ENCODE peak calls at places on chromosomes 12 and 14, in four cellular contexts. One of them, this sample, is unnamed.

GRCh38 chr12:53004582-53004981 is 1.7 kb upstream of the EIF4B start:
- DNase-seq in WTC11: no peak
- DNase-seq in K562: peak
- DNase-seq in HepG2: no peak
- DNase-seq in this sample: no peak

GRCh38 chr12:119669744-119670472 is 2.0 kb downstream of the PRKAB1 start:
- DNase-seq in WTC11: no peak
- DNase-seq in K562: peak
- DNase-seq in HepG2: peak
- DNase-seq in this sample: no peak

GRCh38 chr12:68080577-68080976 is 79.0 kb downstream of the IFNG start:
- DNase-seq in WTC11: no peak
- DNase-seq in K562: no peak
- DNase-seq in HepG2: no peak
- DNase-seq in this sample: no peak

GRCh38 chr14:20956376-20956976 is 1.2 kb downstream of the RNASE2 start:
- DNase-seq in WTC11: no peak
- DNase-seq in K562: no peak
- DNase-seq in HepG2: no peak
- DNase-seq in this sample: no peak

GRCh38 chr12:49671051-49671765 is 36.0 kb downstream of the FMNL3 start:
- DNase-seq in WTC11: no peak
- DNase-seq in K562: peak
- DNase-seq in HepG2: no peak
- DNase-seq in this sample: no peak

GRCh38 chr14:90308561-90308960 is 23.2 kb downstream of the NRDE2 start:
- DNase-seq in WTC11: no peak
- DNase-seq in K562: no peak
- DNase-seq in HepG2: no peak
- DNase-seq in this sample: no peak

GRCh38 chr12:89695100-89695499 is 13.5 kb downstream of the ATP2B1 start:
- DNase-seq in WTC11: no peak
- DNase-seq in K562: no peak
- DNase-seq in HepG2: no peak
- DNase-seq in this sample: no peak

GRCh38 chr14:59190372-59190771 is 1.9 kb downstream of the DAAM1 start:
- DNase-seq in WTC11: peak
- DNase-seq in K562: peak
- DNase-seq in HepG2: peak
- DNase-seq in this sample: no peak

GRCh38 chr12:112794721-112795486 is 3.4 kb downstream of the RPH3A start:
- DNase-seq in WTC11: no peak
- DNase-seq in K562: no peak
- DNase-seq in HepG2: no peak
- DNase-seq in this sample: no peak

GRCh38 chr12:57087689-57088441 is 1.0 kb upstream of the NAB2 start:
- DNase-seq in WTC11: peak
- DNase-seq in K562: peak
- DNase-seq in HepG2: peak
- DNase-seq in this sample: peak

GRCh38 chr14:100609331-100609870 is 22.2 kb upstream of the BEGAIN start:
- DNase-seq in WTC11: no peak
- DNase-seq in K562: no peak
- DNase-seq in HepG2: no peak
- DNase-seq in this sample: no peak
- TF ChIP-seq SP1 in WTC11: no peak
- TF ChIP-seq SP1 in K562: no peak
- TF ChIP-seq SP1 in HepG2: no peak
- TF ChIP-seq SP1 in this sample: no peak

GRCh38 chr12:9090220-9090619 is 25.5 kb downstream of the A2M start:
- DNase-seq in WTC11: no peak
- DNase-seq in K562: no peak
- DNase-seq in HepG2: no peak
- DNase-seq in this sample: no peak

GRCh38 chr12:9084417-9084816 is 31.3 kb downstream of the A2M start:
- DNase-seq in WTC11: no peak
- DNase-seq in K562: no peak
- DNase-seq in HepG2: no peak
- DNase-seq in this sample: no peak

GRCh38 chr12:9083793-9084192 is 31.9 kb downstream of the A2M start:
- DNase-seq in WTC11: no peak
- DNase-seq in K562: no peak
- DNase-seq in HepG2: no peak
- DNase-seq in this sample: no peak

GRCh38 chr12:9087087-9087835 is 28.5 kb downstream of the A2M start:
- DNase-seq in WTC11: no peak
- DNase-seq in K562: no peak
- DNase-seq in HepG2: no peak
- DNase-seq in this sample: no peak

GRCh38 chr12:9086087-9086486 is 29.6 kb downstream of the A2M start:
- DNase-seq in WTC11: no peak
- DNase-seq in K562: no peak
- DNase-seq in HepG2: no peak
- DNase-seq in this sample: no peak
- TF ChIP-seq ELF4 in WTC11: no peak
- TF ChIP-seq ELF4 in K562: no peak
- TF ChIP-seq ELF4 in HepG2: no peak
- TF ChIP-seq ELF4 in this sample: no peak

DNA sequence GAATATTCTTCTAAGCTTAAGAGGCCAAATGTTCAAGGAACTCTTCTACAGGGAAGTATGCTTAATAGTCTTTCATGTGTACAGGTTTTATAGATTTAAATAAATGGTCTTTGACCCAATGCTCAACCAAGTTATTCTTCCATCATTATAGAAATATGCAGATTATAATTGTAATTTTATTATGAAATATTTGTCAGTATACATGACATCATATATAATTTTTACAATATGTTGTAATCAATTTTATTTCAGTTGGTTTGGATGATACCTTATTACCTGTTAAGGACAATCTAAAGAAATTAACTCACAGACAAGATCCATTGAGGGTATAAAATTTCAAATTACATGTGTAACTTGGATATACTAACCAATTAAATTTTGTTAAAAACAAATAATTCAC is 1278.3 kb downstream of the SLC16A7 start:
- DNase-seq in WTC11: no peak
- DNase-seq in K562: no peak
- DNase-seq in HepG2: no peak
- DNase-seq in this sample: no peak
- TF ChIP-seq SP1 in WTC11: no peak
- TF ChIP-seq SP1 in K562: no peak
- TF ChIP-seq SP1 in HepG2: no peak
- TF ChIP-seq SP1 in this sample: no peak

GRCh38 chr12:115079760-115080159 is 395.8 kb upstream of the TBX3 start:
- DNase-seq in WTC11: no peak
- DNase-seq in K562: no peak
- DNase-seq in HepG2: no peak
- DNase-seq in this sample: no peak

GRCh38 chr12:115090783-115091182 is 406.8 kb upstream of the TBX3 start:
- DNase-seq in WTC11: no peak
- DNase-seq in K562: no peak
- DNase-seq in HepG2: no peak
- DNase-seq in this sample: no peak

GRCh38 chr12:115088328-115088994 is 404.5 kb upstream of the TBX3 start:
- DNase-seq in WTC11: no peak
- DNase-seq in K562: no peak
- DNase-seq in HepG2: peak
- DNase-seq in this sample: no peak

GRCh38 chr12:115088995-115089841 is 405.2 kb upstream of the TBX3 start:
- DNase-seq in WTC11: no peak
- DNase-seq in K562: no peak
- DNase-seq in HepG2: peak
- DNase-seq in this sample: no peak

GRCh38 chr12:115085594-115085993 is 401.6 kb upstream of the TBX3 start:
- DNase-seq in WTC11: no peak
- DNase-seq in K562: no peak
- DNase-seq in HepG2: no peak
- DNase-seq in this sample: no peak
- TF ChIP-seq ELF4 in WTC11: no peak
- TF ChIP-seq ELF4 in K562: no peak
- TF ChIP-seq ELF4 in HepG2: no peak
- TF ChIP-seq ELF4 in this sample: no peak

DNA sequence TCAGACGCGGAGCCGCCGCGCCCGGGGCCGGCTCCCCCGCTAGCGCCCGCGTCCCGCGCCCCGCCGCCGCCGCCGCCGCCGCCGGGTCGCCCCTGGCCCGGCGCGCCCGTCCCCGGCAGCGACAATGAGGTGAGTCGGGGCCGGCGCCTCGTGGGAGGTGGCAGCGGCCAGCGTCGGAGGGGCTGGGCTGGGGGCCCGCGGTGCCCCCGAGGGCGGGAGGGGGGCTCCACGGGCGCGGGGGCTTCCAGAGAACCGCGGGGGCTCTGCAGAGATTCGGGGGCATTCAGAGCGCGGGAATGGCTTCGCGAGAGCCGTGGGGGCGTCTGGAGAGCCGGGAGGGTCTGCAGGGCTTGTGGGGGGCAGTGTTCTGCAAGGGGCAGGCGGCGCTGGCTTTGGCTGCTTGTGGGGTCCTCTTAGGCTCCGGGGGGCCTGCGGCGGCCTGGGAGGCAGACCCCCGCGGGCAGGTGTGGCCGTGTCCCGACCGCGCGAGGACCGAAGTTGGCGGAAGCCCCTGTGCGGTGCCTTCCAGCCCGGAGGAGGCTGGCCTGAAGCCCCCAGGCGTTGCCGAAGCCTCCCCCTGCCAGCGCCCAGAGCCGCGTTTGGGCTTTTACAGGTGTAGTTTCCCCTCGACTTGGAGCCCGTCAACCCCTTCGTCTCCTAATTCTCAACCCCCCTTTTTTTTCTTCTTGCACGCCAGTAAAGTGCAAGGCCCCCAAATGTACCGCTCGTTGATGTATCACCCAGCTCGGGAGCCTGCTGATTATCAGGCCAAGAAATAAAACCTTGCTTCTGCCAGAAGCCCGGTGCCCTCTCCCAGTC is 93.1 kb upstream of the EVL start:
- DNase-seq in WTC11: peak
- DNase-seq in K562: peak
- DNase-seq in HepG2: no peak
- DNase-seq in this sample: peak
- TF ChIP-seq SP1 in WTC11: no peak
- TF ChIP-seq SP1 in K562: no peak
- TF ChIP-seq SP1 in HepG2: no peak
- TF ChIP-seq SP1 in this sample: no peak

GRCh38 chr12:28954333-28954732 is 194.7 kb upstream of the FAR2 start:
- DNase-seq in WTC11: no peak
- DNase-seq in K562: no peak
- DNase-seq in HepG2: no peak
- DNase-seq in this sample: no peak

GRCh38 chr12:28951941-28952340 is 197.1 kb upstream of the FAR2 start:
- DNase-seq in WTC11: no peak
- DNase-seq in K562: no peak
- DNase-seq in HepG2: no peak
- DNase-seq in this sample: no peak

GRCh38 chr12:28958553-28959195 is 190.4 kb upstream of the FAR2 start:
- DNase-seq in WTC11: no peak
- DNase-seq in K562: no peak
- DNase-seq in HepG2: no peak
- DNase-seq in this sample: no peak

GRCh38 chr12:28955921-28956320 is 193.2 kb upstream of the FAR2 start:
- DNase-seq in WTC11: no peak
- DNase-seq in K562: no peak
- DNase-seq in HepG2: no peak
- DNase-seq in this sample: no peak

GRCh38 chr12:28955491-28955890 is 193.6 kb upstream of the FAR2 start:
- DNase-seq in WTC11: no peak
- DNase-seq in K562: no peak
- DNase-seq in HepG2: no peak
- DNase-seq in this sample: no peak
- TF ChIP-seq ELF4 in WTC11: no peak
- TF ChIP-seq ELF4 in K562: no peak
- TF ChIP-seq ELF4 in HepG2: no peak
- TF ChIP-seq ELF4 in this sample: no peak

GRCh38 chr12:80698847-80699542 is 8.4 kb upstream of the MYF6 start:
- DNase-seq in WTC11: no peak
- DNase-seq in K562: no peak
- DNase-seq in HepG2: no peak
- DNase-seq in this sample: no peak
- TF ChIP-seq SP1 in WTC11: no peak
- TF ChIP-seq SP1 in K562: no peak
- TF ChIP-seq SP1 in HepG2: no peak
- TF ChIP-seq SP1 in this sample: no peak

GRCh38 chr12:55676707-55677106 is 31.0 kb downstream of the ITGA7 start:
- DNase-seq in WTC11: no peak
- DNase-seq in K562: no peak
- DNase-seq in HepG2: no peak
- DNase-seq in this sample: no peak

GRCh38 chr12:55671746-55672145 is 35.1 kb downstream of the OR10P1 start:
- DNase-seq in WTC11: no peak
- DNase-seq in K562: no peak
- DNase-seq in HepG2: no peak
- DNase-seq in this sample: no peak

GRCh38 chr12:55670213-55670730 is 33.6 kb downstream of the OR10P1 start:
- DNase-seq in WTC11: no peak
- DNase-seq in K562: no peak
- DNase-seq in HepG2: no peak
- DNase-seq in this sample: no peak

GRCh38 chr12:55675671-55676070 is 32.0 kb downstream of the ITGA7 start:
- DNase-seq in WTC11: no peak
- DNase-seq in K562: no peak
- DNase-seq in HepG2: no peak
- DNase-seq in this sample: no peak

DNA sequence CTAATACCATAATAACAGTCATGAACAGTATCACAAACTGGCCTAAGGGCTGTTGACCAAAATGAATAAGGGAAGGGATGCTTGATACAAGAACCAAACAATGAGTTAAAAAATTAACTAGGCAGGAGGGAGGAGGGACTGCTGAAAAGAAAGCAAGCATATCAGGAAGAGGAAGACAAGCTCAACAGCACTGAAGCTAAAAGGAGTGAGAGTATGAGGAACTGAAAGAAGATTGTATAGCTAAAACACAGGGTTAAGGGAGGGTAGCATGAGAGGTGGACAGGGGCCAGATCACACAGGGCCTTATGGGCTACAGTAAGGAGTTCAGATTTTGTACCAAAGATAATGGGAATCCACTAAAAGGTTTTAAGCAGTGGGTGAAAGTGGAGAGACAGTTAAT is 34.1 kb downstream of the ITGA7 start:
- DNase-seq in WTC11: no peak
- DNase-seq in K562: no peak
- DNase-seq in HepG2: no peak
- DNase-seq in this sample: no peak
- TF ChIP-seq ELF4 in WTC11: no peak
- TF ChIP-seq ELF4 in K562: no peak
- TF ChIP-seq ELF4 in HepG2: no peak
- TF ChIP-seq ELF4 in this sample: no peak

GRCh38 chr14:104933721-104934379 is 9.2 kb downstream of the PLD4 start:
- DNase-seq in WTC11: peak
- DNase-seq in K562: no peak
- DNase-seq in HepG2: no peak
- DNase-seq in this sample: no peak
- TF ChIP-seq SP1 in WTC11: no peak
- TF ChIP-seq SP1 in K562: no peak
- TF ChIP-seq SP1 in HepG2: no peak
- TF ChIP-seq SP1 in this sample: no peak

GRCh38 chr12:10213168-10214130 is 772 bp downstream of the GABARAPL1 start:
- DNase-seq in WTC11: peak
- DNase-seq in K562: peak
- DNase-seq in HepG2: peak
- DNase-seq in this sample: peak
- TF ChIP-seq ELF4 in WTC11: no peak
- TF ChIP-seq ELF4 in K562: no peak
- TF ChIP-seq ELF4 in HepG2: no peak
- TF ChIP-seq ELF4 in this sample: no peak